ENCODE peak calls at places on chromosomes 11 and 22, in seven cellular contexts. D, C, Y, S, J, V and X are unnamed samples.
A peak's percentile ranks its signal among the peaks of the same experiment; 100 is the strongest.

GRCh38 chr11:68968306-68969255 is 12.2 kb downstream of the MRGPRD start:
- DNase-seq in D (no peak), J (no peak), Y (no peak), S (peak; percentile 74), C (no peak), V (no peak), X (no peak)

GRCh38 chr22:49264696-49265095 is 563.0 kb downstream of the BRD1 start:
- DNase-seq in D (no peak), S (no peak), J (no peak), V (no peak), Y (no peak), C (no peak), X (no peak)

GRCh38 chr22:32378703-32379272 is 21.1 kb downstream of the RFPL3 start:
- DNase-seq in D (no peak), S (no peak), J (peak; percentile 80), C (peak; percentile 31), Y (no peak), V (no peak), X (no peak)

GRCh38 chr11:64767344-64768299 is 7.8 kb upstream of the PYGM start:
- DNase-seq in S (peak; percentile 90), C (peak; percentile 86), J (peak; percentile 85), Y (peak; percentile 62), D (peak; percentile 66), V (no peak), X (no peak)

GRCh38 chr22:23289851-23290724 is 109.8 kb downstream of the BCR start:
- DNase-seq in D (peak; percentile 45), C (peak; percentile 46), V (no peak), S (peak; percentile 87), J (peak; percentile 81), Y (no peak), X (no peak)

GRCh38 chr22:41561335-41561734 is 525 bp downstream of the CSDC2 start:
- DNase-seq in S (no peak), J (no peak), D (no peak), C (no peak), Y (no peak), V (no peak), X (no peak)

GRCh38 chr22:26362471-26362870 is 66.6 kb upstream of the ASPHD2 start:
- DNase-seq in Y (no peak), V (no peak), D (no peak), S (no peak), J (no peak), C (no peak), X (no peak)

GRCh38 chr11:115965754-115966504 is 461.7 kb upstream of the CADM1 start:
- DNase-seq in C (peak; percentile 90), Y (no peak), D (no peak), J (no peak), V (no peak), S (no peak), X (no peak)

GRCh38 chr11:66317322-66317765 is 500 bp upstream of the CD248 start:
- DNase-seq in V (no peak), S (no peak), Y (no peak), J (no peak), D (no peak), C (peak; percentile 47), X (no peak)

GRCh38 chr11:119166368-119167076 is 2.0 kb upstream of the NLRX1 start:
- DNase-seq in V (no peak), C (peak; percentile 89), Y (no peak), D (no peak), S (no peak), J (no peak), X (no peak)

GRCh38 chr22:31100762-31101525 is 6.4 kb downstream of the SELENOM start:
- DNase-seq in C (no peak), Y (no peak), D (no peak), S (no peak), V (no peak), J (no peak), X (no peak)

GRCh38 chr11:110522456-110522855 is 92.7 kb downstream of the FDX1 start:
- DNase-seq in Y (no peak), D (no peak), C (no peak), J (no peak), V (no peak), S (no peak), X (no peak)

GRCh38 chr11:41319434-41319833 is 140.0 kb downstream of the LRRC4C start:
- DNase-seq in S (no peak), C (no peak), V (no peak), Y (no peak), D (no peak), J (no peak), X (no peak)

GRCh38 chr11:87356428-87356827 is 318.7 kb downstream of the TMEM135 start:
- DNase-seq in S (no peak), C (peak; percentile 23), Y (no peak), V (no peak), D (no peak), J (no peak), X (no peak)

GRCh38 chr22:19193879-19194278 is 15.3 kb upstream of the SLC25A1 start:
- DNase-seq in C (no peak), J (no peak), S (no peak), D (no peak), Y (no peak), V (no peak), X (no peak)

GRCh38 chr11:14620027-14620511 is 23.5 kb upstream of the PDE3B start:
- DNase-seq in J (no peak), V (no peak), S (no peak), C (peak; percentile 15), Y (no peak), D (no peak), X (no peak)